ENCODE peak calls at places on chromosomes 12 and 14, in six cellular contexts. E is GM13976, J is T-helper 2 cell, C is endothelial cell, U is substantia nigra, I is adipocyte. P is an unnamed sample.

GRCh38 chr12:123995023-123995422 is 22.0 kb downstream of the ZNF664 start:
- DNase-seq in E (no peak), J (no peak), C (no peak), U (no peak), I (no peak), P (peak; percentile 70)

GRCh38 chr14:89648924-89649323 is 231.9 kb upstream of the FOXN3 start:
- DNase-seq in E (no peak), J (no peak), C (no peak), U (no peak), I (no peak), P (no peak)

GRCh38 chr12:98449601-98450000 is 65.8 kb upstream of the TMPO start:
- DNase-seq in E (no peak), J (no peak), C (no peak), U (no peak), I (no peak), P (peak; percentile 8)

GRCh38 chr12:124835652-124836410 is 27.8 kb downstream of the SCARB1 start:
- DNase-seq in E (no peak), J (no peak), C (no peak), U (no peak), I (no peak), P (peak; percentile 31)

GRCh38 chr14:72104011-72104613 is 171.9 kb downstream of the RGS6 start:
- DNase-seq in E (peak; percentile 30), J (peak; percentile 29), C (peak; percentile 50), U (no peak), I (peak; percentile 3), P (no peak)

GRCh38 chr14:31441273-31442110 is 15.8 kb downstream of the DTD2 start:
- DNase-seq in E (no peak), J (no peak), C (no peak), U (no peak), I (peak; percentile 53), P (peak; percentile 76)

GRCh38 chr12:64006211-64006610 is 161.7 kb downstream of the SRGAP1 start:
- DNase-seq in E (no peak), J (no peak), C (no peak), U (no peak), I (no peak), P (peak; percentile 75)

GRCh38 chr12:104498211-104498801 is 41.6 kb downstream of the CHST11 start:
- DNase-seq in E (no peak), J (no peak), C (no peak), U (no peak), I (no peak), P (peak; percentile 25)

GRCh38 chr14:99459491-99460100 is 21.1 kb downstream of the SETD3 start:
- DNase-seq in E (no peak), J (no peak), C (no peak), U (no peak), I (no peak), P (no peak)

P was measured in osteoblast.